ENCODE peak calls at places on chromosomes 7 and 10, in six cellular contexts. X is H9, P is IMR-90, I is H1, R is mesendoderm, W is mesenchymal stem cell. H is an unnamed sample.

GRCh38 chr10:120474956-120475355 is 17.9 kb downstream of the PLPP4 start:
- DNase-seq in X (no peak), P (no peak), I (no peak), R (no peak), W (peak), H (no peak)

GRCh38 chr10:62441953-62442352 is 67.8 kb downstream of the ZNF365 start:
- DNase-seq in R (no peak), W (no peak), P (no peak), X (no peak), I (no peak), H (no peak)

GRCh38 chr10:125003901-125004467 is 62.1 kb downstream of the ZRANB1 start:
- DNase-seq in I (no peak), R (no peak), X (no peak), W (no peak), P (no peak), H (no peak)

GRCh38 chr7:30736291-30736690 is 15.6 kb upstream of the INMT start:
- DNase-seq in X (no peak), P (no peak), R (no peak), W (no peak), I (no peak), H (no peak)

GRCh38 chr10:17200035-17200884 is 1.2 kb downstream of the TRDMT1 start:
- DNase-seq in X (no peak), I (no peak), W (peak), R (no peak), P (no peak), H (no peak)

GRCh38 chr7:4665661-4666060 is 16.4 kb upstream of the FOXK1 start:
- DNase-seq in R (no peak), X (no peak), I (no peak), W (peak), P (peak), H (no peak)

GRCh38 chr7:36132025-36132424 is 21.0 kb upstream of the EEPD1 start:
- DNase-seq in R (no peak), P (no peak), W (no peak), X (no peak), I (no peak), H (no peak)

GRCh38 chr7:40673285-40673684 is 538.5 kb downstream of the SUGCT start:
- DNase-seq in I (no peak), P (peak), R (no peak), X (no peak), W (peak), H (no peak)

GRCh38 chr7:28075674-28076358 is 104.8 kb downstream of the JAZF1 start:
- DNase-seq in R (no peak), P (peak), W (no peak), X (no peak), I (no peak), H (no peak)

GRCh38 chr7:128373588-128373987 is 12.1 kb upstream of the PRRT4 start:
- DNase-seq in W (no peak), I (no peak), X (no peak), R (no peak), P (no peak), H (no peak)

GRCh38 chr7:87354749-87355148 is 9.3 kb downstream of the CROT start:
- DNase-seq in P (peak), X (no peak), W (no peak), I (no peak), R (peak), H (peak)

GRCh38 chr7:35652124-35652523 is 42.8 kb downstream of the HERPUD2 start:
- DNase-seq in P (no peak), W (no peak), R (no peak), X (no peak), I (no peak), H (no peak)

GRCh38 chr10:58064714-58065528 is 202.8 kb downstream of the IPMK start:
- DNase-seq in I (no peak), X (peak), W (peak), R (peak), P (peak), H (peak)

GRCh38 chr7:19107392-19108147 is 9.9 kb downstream of the TWIST1 start:
- DNase-seq in R (peak), P (peak), I (no peak), X (peak), W (peak), H (peak)

GRCh38 chr7:83468251-83468739 is 180.6 kb downstream of the SEMA3E start:
- DNase-seq in P (peak), X (peak), W (peak), R (peak), I (no peak), H (peak)

GRCh38 chr10:88880287-88881094 is 446 bp downstream of the STAMBPL1 start:
- DNase-seq in W (peak), P (peak), X (peak), R (peak), I (peak), H (peak)

GRCh38 chr7:75879771-75880184 is 944 bp downstream of the RHBDD2 start:
- DNase-seq in W (peak), I (no peak), X (no peak), P (peak), R (peak), H (no peak)

GRCh38 chr10:43201545-43202131 is 63.4 kb downstream of the CSGALNACT2 start:
- DNase-seq in X (peak), R (no peak), P (no peak), W (no peak), I (no peak), H (no peak)

GRCh38 chr10:31694929-31695837 is 233.4 kb downstream of the ARHGAP12 start:
- DNase-seq in X (no peak), I (no peak), R (no peak), W (no peak), P (peak), H (no peak)

GRCh38 chr7:138892016-138892630 is 89.1 kb downstream of the KIAA1549 start:
- DNase-seq in P (no peak), X (no peak), I (no peak), W (no peak), R (no peak), H (no peak)

GRCh38 chr10:97748116-97748515 is 11.2 kb downstream of the ZFYVE27 start:
- DNase-seq in P (no peak), R (no peak), I (no peak), X (no peak), W (no peak), H (no peak)

GRCh38 chr10:133123746-133124356 is 36.1 kb downstream of the ADGRA1 start:
- DNase-seq in P (no peak), R (no peak), X (no peak), I (no peak), W (no peak), H (no peak)

GRCh38 chr7:6419310-6419773 is 28.4 kb downstream of the DAGLB start:
- DNase-seq in I (no peak), R (no peak), W (no peak), X (no peak), P (no peak), H (no peak)

GRCh38 chr10:2619927-2620326 is 447.4 kb upstream of the PFKP start:
- DNase-seq in I (no peak), P (no peak), X (no peak), W (peak), R (peak), H (no peak)

GRCh38 chr10:127293640-127294039 is 97.2 kb upstream of the INSYN2A start:
- DNase-seq in I (no peak), P (no peak), X (no peak), W (no peak), R (no peak), H (no peak)

GRCh38 chr7:26912351-26912750 is 48.0 kb upstream of the SKAP2 start:
- DNase-seq in X (no peak), W (no peak), P (no peak), I (no peak), R (no peak), H (no peak)

GRCh38 chr10:32417906-32418547 is 27.9 kb upstream of the CCDC7 start:
- DNase-seq in X (no peak), W (peak), I (no peak), R (no peak), P (peak), H (no peak)

GRCh38 chr7:50657341-50657873 is 92.2 kb upstream of the DDC start:
- DNase-seq in R (no peak), P (peak), X (no peak), W (peak), I (no peak), H (no peak)

GRCh38 chr10:28111712-28112111 is 112.8 kb upstream of the ODAD2 start:
- DNase-seq in I (no peak), R (no peak), P (peak), W (no peak), X (no peak), H (no peak)

GRCh38 chr7:30166155-30166840 is 31.5 kb downstream of the MTURN start:
- DNase-seq in P (no peak), I (no peak), R (no peak), W (no peak), X (no peak), H (no peak)

GRCh38 chr7:100836812-100837098 is 9.4 kb upstream of the EPHB4 start:
- DNase-seq in R (no peak), X (no peak), I (no peak), W (no peak), P (no peak), H (no peak)

GRCh38 chr10:104254493-104255243 is at the start of gene GSTO1:
- DNase-seq in W (peak), R (peak), P (peak), I (no peak), X (peak), H (peak)

GRCh38 chr10:4767033-4767814 is 58.8 kb upstream of the AKR1E2 start:
- DNase-seq in X (no peak), W (peak), P (peak), I (no peak), R (peak), H (peak)

GRCh38 chr7:55508301-55509011 is 63.8 kb downstream of the VOPP1 start:
- DNase-seq in P (peak), R (no peak), X (no peak), W (no peak), I (no peak), H (no peak)
- H2BK15ac ChIP-seq in P (peak), R (no peak), X (no peak), W (no peak), I (no peak), H (no peak)

GRCh38 chr10:99539820-99540219 is 7.1 kb downstream of the NKX2-3 start:
- DNase-seq in R (no peak), P (no peak), W (no peak), I (no peak), X (no peak), H (no peak)
- H2BK15ac ChIP-seq in R (no peak), P (no peak), W (no peak), I (no peak), X (no peak), H (no peak)

GRCh38 chr7:151829707-151830106 is 47.2 kb downstream of the PRKAG2 start:
- DNase-seq in I (no peak), R (no peak), P (no peak), W (no peak), X (no peak), H (no peak)
- H2BK15ac ChIP-seq in I (no peak), R (no peak), P (no peak), W (no peak), X (no peak), H (no peak)

DNA sequence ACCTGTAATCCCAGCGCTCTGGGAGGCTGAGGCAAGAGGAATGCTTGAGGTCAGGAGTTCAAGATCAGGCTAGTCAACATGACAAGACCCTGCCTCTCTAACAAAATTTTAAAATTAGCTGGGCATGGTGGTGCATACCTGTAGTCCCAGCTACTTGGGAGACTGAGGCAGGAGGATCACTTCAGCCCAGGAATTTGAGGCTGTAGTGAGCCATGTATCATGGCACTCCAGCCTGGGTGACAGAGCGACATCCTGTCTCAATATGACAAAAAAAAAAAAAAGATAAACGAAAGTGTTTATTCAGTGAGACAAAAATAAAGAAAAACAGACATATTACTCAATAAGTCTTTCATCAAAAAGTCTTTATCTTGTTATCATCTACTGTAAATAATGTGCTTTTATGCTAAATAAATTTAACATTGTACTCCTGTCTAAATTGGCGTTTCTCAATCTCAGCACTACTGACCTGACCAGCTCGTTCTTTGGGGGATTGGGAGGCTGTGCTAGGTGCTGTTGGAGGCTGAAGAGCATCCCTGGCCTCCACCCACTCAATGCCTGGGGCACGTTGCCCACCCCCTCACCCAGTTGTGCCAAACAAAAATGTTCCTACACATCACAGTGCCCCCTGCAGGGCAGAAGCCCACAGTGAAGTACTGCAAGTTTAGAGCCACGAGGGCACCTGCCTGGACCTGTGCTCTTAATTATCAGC is 57.7 kb downstream of the NCAPG2 start:
- DNase-seq in P (no peak), X (peak), I (no peak), W (no peak), R (peak), H (no peak)
- H2BK15ac ChIP-seq in P (peak), X (no peak), I (no peak), W (no peak), R (no peak), H (no peak)

DNA sequence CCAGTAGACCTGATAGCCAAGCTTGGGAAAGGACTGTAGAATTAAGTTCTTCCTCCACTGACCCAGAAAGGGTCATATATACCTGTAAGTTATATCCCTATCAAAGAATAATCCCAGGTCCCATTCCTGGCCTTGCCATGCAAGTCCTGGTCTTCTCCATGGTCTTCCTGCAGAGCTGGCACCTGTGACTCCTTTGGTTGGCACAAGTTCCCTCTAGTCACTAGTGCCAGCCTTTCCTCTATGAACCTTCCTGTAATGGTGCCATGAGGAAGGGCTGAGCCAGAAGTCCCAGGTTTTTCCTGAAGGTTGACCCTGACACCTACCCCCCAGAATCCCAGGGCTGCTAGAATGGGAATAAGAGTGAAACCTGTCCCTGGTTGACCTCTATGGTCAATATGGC is 54.1 kb upstream of the UNC5B start:
- DNase-seq in R (no peak), W (no peak), P (no peak), X (no peak), I (no peak), H (no peak)
- H2BK15ac ChIP-seq in R (no peak), W (no peak), P (no peak), X (no peak), I (no peak), H (no peak)

DNA sequence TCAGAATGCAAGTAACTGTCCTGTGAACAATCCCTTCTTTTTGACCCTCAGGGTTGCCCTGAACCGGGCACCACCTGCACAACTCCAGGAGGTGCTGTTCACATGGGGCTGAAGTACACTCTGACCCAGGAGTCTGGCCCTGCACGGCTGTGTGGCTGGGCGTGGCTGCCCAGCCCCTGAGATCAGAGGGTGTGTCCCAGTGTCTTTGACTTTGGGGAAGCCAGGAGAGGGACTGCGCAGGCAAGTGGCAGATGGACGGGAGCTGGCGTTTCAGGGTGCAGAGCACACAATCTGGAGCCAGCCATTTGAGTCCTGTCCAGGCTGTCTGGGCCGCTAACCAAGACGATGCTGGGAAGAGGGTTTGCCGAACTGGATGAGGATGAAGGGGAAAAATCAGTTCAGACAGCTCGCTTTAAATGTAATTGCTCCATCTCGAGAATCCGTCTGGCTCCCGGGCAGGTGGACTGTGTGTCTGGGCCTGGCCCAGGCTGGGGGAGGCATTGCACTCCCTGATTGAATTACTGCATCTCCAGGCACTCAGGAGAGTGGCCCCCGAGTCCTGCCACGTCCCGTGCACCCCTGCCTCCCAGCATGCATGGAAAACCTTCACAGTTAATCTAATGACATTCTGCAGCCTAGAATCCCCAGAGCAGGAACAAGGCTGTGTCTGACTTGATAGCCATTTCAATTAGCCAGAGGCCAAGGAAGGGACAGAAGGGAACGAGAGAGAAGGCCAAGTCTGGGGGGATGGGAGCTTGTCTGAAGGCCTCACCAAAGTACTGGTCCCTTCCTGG is 120.8 kb upstream of the NANOS1 start:
- DNase-seq in I (no peak), W (no peak), X (no peak), P (no peak), R (peak), H (no peak)
- H2BK15ac ChIP-seq in I (no peak), W (no peak), X (no peak), P (no peak), R (no peak), H (peak)

DNA sequence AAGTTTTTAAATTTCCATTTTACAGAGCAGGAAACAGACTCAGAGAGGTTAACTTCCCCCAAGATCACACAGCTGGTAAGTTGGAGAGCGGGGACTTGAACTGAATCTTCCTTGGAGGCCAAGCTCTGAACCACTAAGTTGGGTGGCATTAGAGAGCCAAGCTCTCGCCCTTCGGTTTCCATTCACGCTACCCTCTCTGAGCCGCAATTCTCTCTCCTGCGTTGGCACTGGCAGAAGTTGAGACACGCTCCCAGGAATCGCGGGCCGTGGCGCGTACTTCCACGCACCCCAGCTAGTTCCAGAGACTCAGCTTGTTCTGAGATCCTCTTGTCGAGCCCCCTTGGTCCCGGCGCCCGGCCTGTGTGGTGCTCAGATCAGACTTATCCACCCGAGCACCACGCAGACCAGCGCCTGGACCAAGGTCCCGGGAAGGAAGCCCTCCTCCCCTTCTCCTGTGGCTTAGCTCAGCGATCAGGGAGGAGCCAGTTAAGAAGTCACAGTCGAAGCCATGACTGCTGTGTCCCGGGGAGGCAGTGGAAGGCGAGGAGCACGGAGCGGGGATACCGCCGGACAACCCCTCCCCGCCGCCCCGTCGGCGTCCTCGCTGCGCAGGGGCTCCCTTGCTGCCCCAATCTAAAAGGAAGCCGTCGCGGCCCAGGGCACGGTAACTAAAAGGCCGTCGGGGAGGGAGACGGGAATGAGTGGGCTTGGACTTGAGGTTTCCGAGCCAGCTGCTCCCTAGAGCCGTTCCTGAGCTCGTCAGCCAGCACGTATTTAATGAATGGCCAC is 29.5 kb upstream of the VAX1 start:
- DNase-seq in X (no peak), R (no peak), P (no peak), I (no peak), W (no peak), H (no peak)
- H2BK15ac ChIP-seq in X (no peak), R (no peak), P (no peak), I (peak), W (no peak), H (peak)

DNA sequence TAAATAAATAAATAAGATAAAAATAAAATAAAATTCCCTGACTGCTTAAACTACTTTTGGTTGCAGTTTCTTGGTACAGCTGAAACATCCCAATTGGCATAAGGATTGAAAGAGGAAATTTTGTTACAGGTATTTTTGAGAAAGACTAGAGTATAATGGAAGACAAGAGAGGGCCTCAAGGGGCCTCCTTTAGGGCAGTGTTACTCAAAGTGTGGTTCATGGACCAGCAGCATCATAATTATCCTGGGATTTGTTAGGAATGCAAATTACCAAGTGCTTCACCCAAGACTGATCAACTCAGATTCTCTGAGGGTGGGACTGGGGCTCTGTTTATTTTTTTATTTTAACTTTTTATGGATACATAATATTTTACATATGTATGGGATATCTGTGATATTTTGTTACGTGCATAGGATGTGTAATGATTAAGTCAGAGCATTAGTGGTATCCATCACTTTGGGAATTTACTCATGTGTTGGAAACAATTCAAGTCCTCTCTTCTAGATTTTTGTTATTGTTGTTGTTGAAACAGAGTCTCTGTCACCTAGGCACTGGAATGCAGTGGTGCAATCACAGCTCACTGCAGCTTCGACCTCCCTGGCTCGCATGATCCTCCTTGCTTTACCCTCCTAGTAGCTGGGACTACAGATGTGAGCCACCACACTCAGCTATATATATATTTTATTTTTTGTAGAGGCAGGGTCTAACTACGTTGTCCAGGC is 2.3 kb upstream of the KCTD7 start:
- DNase-seq in P (peak), X (no peak), I (no peak), W (peak), R (peak), H (no peak)
- H2BK15ac ChIP-seq in P (no peak), X (no peak), I (no peak), W (no peak), R (no peak), H (no peak)

DNA sequence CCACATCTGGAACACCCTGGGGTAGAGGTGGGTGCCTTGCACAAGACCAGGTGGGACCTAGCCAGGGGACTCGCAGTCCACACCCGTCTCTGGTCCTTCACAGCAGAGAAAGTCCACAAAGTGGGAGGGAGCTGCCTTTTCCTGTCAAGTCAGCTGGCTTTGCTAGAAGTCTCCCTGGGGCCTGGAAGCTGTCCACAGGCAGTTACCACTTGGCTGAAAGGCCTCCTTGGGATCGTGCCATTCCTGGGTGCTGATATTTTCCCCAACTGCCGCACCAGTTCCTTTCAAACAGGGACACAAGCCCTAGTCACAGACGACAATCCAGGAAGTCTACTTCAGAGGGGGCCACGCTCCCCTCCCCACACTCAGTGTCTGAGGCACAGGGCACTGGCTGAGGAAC is 75.4 kb downstream of the AFAP1L2 start:
- DNase-seq in X (no peak), R (no peak), W (no peak), I (no peak), P (no peak), H (no peak)
- H2BK15ac ChIP-seq in X (no peak), R (no peak), W (no peak), I (no peak), P (no peak), H (peak)

H was measured in neuronal stem cell.